ENCODE peak calls at places on chromosomes 6 and 20, in four cellular contexts. P is body of pancreas, E is astrocyte, O is left lung. R is an unnamed sample.

GRCh38 chr20:17681741-17682102 is 320 bp downstream of the RRBP1 start:
- DNase-seq in P (no peak), E (no peak), O (no peak), R (no peak)

GRCh38 chr20:10947726-10948125 is 273.9 kb upstream of the JAG1 start:
- DNase-seq in P (no peak), E (no peak), O (no peak), R (no peak)

GRCh38 chr6:21679761-21680265 is 86.3 kb downstream of the SOX4 start:
- DNase-seq in P (no peak), E (peak; percentile 98), O (no peak), R (no peak)

GRCh38 chr6:24933868-24934401 is 1.8 kb downstream of the RIPOR2 start:
- DNase-seq in P (no peak), E (no peak), O (no peak), R (peak; percentile 61)

GRCh38 chr6:46909371-46909770 is 12.4 kb downstream of the ADGRF5 start:
- DNase-seq in P (no peak), E (peak; percentile 33), O (no peak), R (no peak)

GRCh38 chr6:34922177-34922663 is 33.2 kb downstream of the ANKS1A start:
- DNase-seq in P (no peak), E (peak; percentile 65), O (no peak), R (no peak)

GRCh38 chr6:32668226-32668747 is 1.8 kb upstream of the HLA-DQB1 start:
- DNase-seq in P (peak; percentile 76), E (no peak), O (no peak), R (no peak)

GRCh38 chr6:66986940-66987339 is 1279.9 kb upstream of the EYS start:
- DNase-seq in P (no peak), E (no peak), O (no peak), R (no peak)

GRCh38 chr20:31894980-31895675 is 24.7 kb downstream of the TTLL9 start:
- DNase-seq in P (peak; percentile 74), E (peak; percentile 11), O (no peak), R (no peak)

GRCh38 chr6:26536571-26537159 is 1.5 kb upstream of the HMGN4 start:
- DNase-seq in P (peak; percentile 27), E (peak; percentile 69), O (no peak), R (no peak)

GRCh38 chr6:102355578-102355977 is 962.1 kb downstream of the GRIK2 start:
- DNase-seq in P (no peak), E (no peak), O (no peak), R (no peak)

GRCh38 chr6:163324928-163325784 is 89.4 kb upstream of the QKI start:
- DNase-seq in P (peak; percentile 33), E (peak; percentile 56), O (peak; percentile 82), R (no peak)

GRCh38 chr6:166313255-166314070 is 5.3 kb upstream of the PRR18 start:
- DNase-seq in P (peak; percentile 36), E (peak; percentile 11), O (peak; percentile 84), R (peak; percentile 20)

GRCh38 chr6:19605624-19606023 is 231.5 kb upstream of the ID4 start:
- DNase-seq in P (no peak), E (no peak), O (no peak), R (no peak)

GRCh38 chr6:55212147-55212546 is 37.8 kb downstream of the HCRTR2 start:
- DNase-seq in P (no peak), E (peak; percentile 56), O (no peak), R (no peak)

GRCh38 chr6:53961679-53962370 is 149.4 kb upstream of the MLIP start:
- DNase-seq in P (no peak), E (peak; percentile 66), O (no peak), R (no peak)

GRCh38 chr20:63664143-63664851 is 6.2 kb downstream of the RTEL1 start:
- DNase-seq in P (no peak), E (no peak), O (peak; percentile 71), R (no peak)

GRCh38 chr6:1987640-1988039 is 257.8 kb downstream of the GMDS start:
- DNase-seq in P (no peak), E (peak; percentile 66), O (no peak), R (no peak)

GRCh38 chr6:157954150-157955117 is 27.2 kb upstream of the SYNJ2 start:
- DNase-seq in P (peak; percentile 86), E (no peak), O (no peak), R (no peak)

GRCh38 chr20:32635764-32636163 is 38.0 kb downstream of the C20orf203 start:
- DNase-seq in P (no peak), E (peak; percentile 23), O (no peak), R (no peak)

GRCh38 chr6:74953708-74954107 is 252.1 kb downstream of the COL12A1 start:
- DNase-seq in P (no peak), E (no peak), O (no peak), R (no peak)

GRCh38 chr6:38320817-38321216 is 318.9 kb downstream of the BTBD9 start:
- DNase-seq in P (no peak), E (no peak), O (no peak), R (no peak)

GRCh38 chr6:23446394-23447001 is 679.5 kb upstream of the NRSN1 start:
- DNase-seq in P (no peak), E (peak; percentile 52), O (no peak), R (no peak)

DNA sequence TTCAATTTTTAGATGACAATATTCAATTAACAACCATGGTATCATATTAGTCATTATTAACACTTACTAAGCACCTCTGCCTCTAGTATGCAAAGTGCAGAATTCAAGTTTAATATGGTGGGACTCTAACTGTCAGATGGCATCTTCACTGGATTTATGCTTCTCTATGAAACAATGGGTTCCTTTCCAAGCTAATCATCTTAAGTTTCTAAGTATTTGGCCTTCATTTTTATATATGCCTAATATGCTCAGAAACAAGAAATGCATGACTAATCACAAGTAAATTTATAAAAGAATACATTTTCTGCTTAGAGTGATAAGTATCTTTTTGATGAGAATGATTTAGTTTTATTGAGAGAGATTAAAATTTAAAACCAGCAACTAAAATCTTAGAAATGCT is 144.7 kb downstream of the HIVEP2 start:
- DNase-seq in P (no peak), E (peak; percentile 4), O (no peak), R (no peak)
- H3K4me1 ChIP-seq in P (no peaks in the 10 kb centered on the region), E (peaks cover 13% of the 10 kb centered on the region), O (peaks cover 17% of the 10 kb centered on the region), R (peaks cover 16% of the 10 kb centered on the region)

DNA sequence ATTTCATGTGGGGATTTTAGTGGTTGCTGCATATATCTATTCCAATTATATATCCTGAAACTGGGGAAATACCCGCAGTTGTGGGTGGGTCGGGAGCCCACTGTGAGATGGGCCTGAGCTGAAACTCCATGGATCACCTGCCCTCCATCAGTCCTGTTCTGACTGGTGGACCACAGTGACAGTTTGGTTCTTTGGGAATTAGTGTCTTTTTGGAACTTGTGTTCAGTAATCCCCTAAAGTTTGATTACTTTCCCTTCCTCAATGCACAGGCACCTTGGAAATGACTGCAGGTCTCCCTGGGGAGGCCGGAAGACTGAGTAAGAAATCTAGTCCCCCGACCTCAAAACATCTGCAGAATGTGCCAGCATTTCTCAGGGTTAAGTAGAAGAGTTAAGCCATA is 11.3 kb downstream of the STK35 start:
- DNase-seq in P (no peak), E (no peak), O (no peak), R (no peak)
- H3K4me1 ChIP-seq in P (peaks cover 36% of the 10 kb centered on the region), E (peaks cover 11% of the 10 kb centered on the region), O (peaks cover 55% of the 10 kb centered on the region), R (peaks cover 68% of the 10 kb centered on the region)

GRCh38 chr6:80142586-80142985 is 36.1 kb downstream of the BCKDHB start:
- DNase-seq in P (no peak), E (peak; percentile 58), O (no peak), R (no peak)

GRCh38 chr6:80145921-80146320 is 39.5 kb downstream of the BCKDHB start:
- DNase-seq in P (no peak), E (no peak), O (no peak), R (no peak)

GRCh38 chr6:80143312-80143960 is 37.0 kb downstream of the BCKDHB start:
- DNase-seq in P (peak; percentile 65), E (peak; percentile 83), O (no peak), R (no peak)

GRCh38 chr6:80145509-80145908 is 39.0 kb downstream of the BCKDHB start:
- DNase-seq in P (no peak), E (no peak), O (no peak), R (no peak)

DNA sequence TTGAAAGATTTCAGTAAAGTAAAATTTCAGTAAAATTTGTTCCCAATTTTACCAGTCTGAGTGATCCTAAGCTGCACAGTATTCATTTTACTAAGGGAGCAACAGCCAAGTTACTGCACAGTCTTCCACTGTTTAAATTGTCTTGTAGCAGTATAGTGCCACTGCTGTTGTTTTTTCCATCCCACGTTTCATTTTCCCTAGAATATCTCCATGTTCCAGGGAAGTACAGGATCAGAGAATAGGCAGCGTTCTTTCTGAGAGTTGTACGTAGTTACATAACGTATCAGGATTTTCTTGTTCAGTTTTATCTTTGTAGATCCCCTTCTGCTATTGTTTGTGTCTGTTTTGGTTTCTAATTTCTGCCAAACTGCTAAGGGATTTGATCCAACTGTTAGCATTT is 38.3 kb downstream of the BCKDHB start:
- DNase-seq in P (no peak), E (no peak), O (no peak), R (no peak)
- H3K4me1 ChIP-seq in P (peaks cover 9% of the 10 kb centered on the region), E (peaks cover 18% of the 10 kb centered on the region), O (peaks cover 6% of the 10 kb centered on the region), R (no peaks in the 10 kb centered on the region)

DNA sequence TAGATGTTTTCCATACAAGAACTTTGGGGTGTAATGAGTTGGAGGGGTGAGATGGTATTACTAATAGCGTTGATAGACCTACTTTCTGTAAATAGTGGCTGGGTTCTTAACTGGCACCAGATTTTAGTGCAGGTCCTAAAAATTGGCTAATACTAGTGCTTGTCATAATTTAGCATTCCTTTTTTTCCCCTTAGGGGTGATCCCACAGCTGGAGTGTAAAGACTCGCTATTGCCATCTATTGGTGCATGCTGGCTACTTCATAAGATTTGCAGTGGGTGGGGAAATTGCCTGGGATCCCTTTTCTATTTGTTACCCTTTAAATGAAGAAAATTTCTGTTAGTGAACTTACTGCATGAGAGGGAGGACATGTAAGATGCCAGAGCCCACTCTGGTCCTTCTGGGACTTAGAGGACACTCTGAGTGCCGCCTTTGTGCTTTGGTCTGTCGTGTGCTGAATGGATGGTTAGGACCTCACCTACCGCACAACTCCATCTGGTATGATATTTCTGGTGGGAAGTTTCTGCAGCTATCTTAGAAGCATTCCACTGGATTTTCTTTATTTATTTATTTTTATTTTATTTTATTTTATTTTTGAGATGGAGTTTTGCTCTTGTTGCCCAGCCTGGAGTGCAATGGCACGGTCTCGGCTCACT is 195.5 kb downstream of the JARID2 start:
- DNase-seq in P (peak; percentile 56), E (peak; percentile 40), O (no peak), R (no peak)
- H3K4me1 ChIP-seq in P (peaks cover 35% of the 10 kb centered on the region), E (peaks cover 33% of the 10 kb centered on the region), O (peaks cover 88% of the 10 kb centered on the region), R (peaks cover 28% of the 10 kb centered on the region)

GRCh38 chr6:169907419-169908115 is 156.1 kb downstream of the ERMARD start:
- DNase-seq in P (no peak), E (no peak), O (peak; percentile 75), R (no peak)
- H3K4me1 ChIP-seq in P (peaks cover 17% of the 10 kb centered on the region), E (peaks cover 4% of the 10 kb centered on the region), O (peaks cover 20% of the 10 kb centered on the region), R (no peaks in the 10 kb centered on the region)

DNA sequence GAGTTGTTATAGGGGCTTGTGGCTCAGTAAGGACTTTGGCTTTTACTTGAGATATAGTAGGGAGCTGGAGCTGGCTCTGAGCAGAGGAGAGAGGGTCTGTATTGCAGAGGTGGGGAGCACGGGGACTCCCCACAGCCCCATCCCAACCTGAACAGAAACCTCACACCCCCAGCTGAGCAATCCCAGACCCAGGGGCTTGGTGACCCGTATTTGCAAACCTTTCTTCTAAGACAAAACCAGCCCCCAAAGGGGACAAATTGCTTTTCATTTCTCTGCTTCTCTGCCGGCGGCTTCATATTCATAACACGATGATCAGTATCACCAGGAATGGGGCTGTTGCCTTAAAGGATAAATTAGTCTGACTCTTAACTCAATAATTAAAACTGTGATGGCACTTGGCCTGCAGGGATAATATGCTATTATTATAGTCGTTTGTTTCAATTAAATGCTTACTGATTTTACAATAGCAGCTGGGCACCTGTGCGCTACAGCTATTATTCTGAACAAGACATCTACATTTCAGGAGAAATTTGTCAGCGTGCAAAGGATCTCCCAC is 118.0 kb downstream of the TOX2 start:
- DNase-seq in P (no peak), E (no peak), O (no peak), R (no peak)
- H3K4me1 ChIP-seq in P (no peaks in the 10 kb centered on the region), E (no peaks in the 10 kb centered on the region), O (no peaks in the 10 kb centered on the region), R (peaks cover 27% of the 10 kb centered on the region)